ENCODE peak calls at places on chromosomes 3 and 15, in eight cellular contexts. S is NCI-H2029, B is epithelial cell of proximal tubule, C is HT1080, H is GM12892, V is putamen, J is endothelial cell of umbilical vein, U is NCI-H1092. X is an unnamed sample.

GRCh38 chr3:193052294-193052693 is 134.6 kb upstream of the MB21D2 start:
- DNase-seq in S (no peak), B (no peak), C (no peak), H (no peak), V (no peak), J (no peak), U (no peak), X (no peak)

GRCh38 chr15:68684476-68684875 is 105.7 kb downstream of the CORO2B start:
- DNase-seq in S (no peak), B (no peak), C (no peak), H (no peak), V (no peak), J (no peak), U (no peak), X (no peak)

GRCh38 chr3:99325407-99325806 is 313.0 kb upstream of the COL8A1 start:
- DNase-seq in S (no peak), B (no peak), C (peak; percentile 11), H (no peak), V (no peak), J (no peak), U (no peak), X (no peak)

GRCh38 chr3:71185733-71186455 is 397.6 kb downstream of the FOXP1 start:
- DNase-seq in S (no peak), B (no peak), C (peak; percentile 69), H (no peak), V (no peak), J (peak; percentile 71), U (no peak), X (no peak)

GRCh38 chr15:89893027-89893426 is 767 bp downstream of the AP3S2 start:
- DNase-seq in S (no peak), B (no peak), C (no peak), H (no peak), V (no peak), J (no peak), U (no peak), X (no peak)

GRCh38 chr3:12353796-12354505 is 65.1 kb downstream of the PPARG start:
- DNase-seq in S (no peak), B (no peak), C (no peak), H (no peak), V (no peak), J (no peak), U (no peak), X (no peak)

GRCh38 chr3:87088984-87089841 is 98.3 kb upstream of the VGLL3 start:
- DNase-seq in S (no peak), B (no peak), C (no peak), H (peak; percentile 18), V (peak; percentile 92), J (peak; percentile 3), U (no peak), X (peak; percentile 75)

GRCh38 chr3:188776447-188776846 is 395.3 kb upstream of the TPRG1 start:
- DNase-seq in S (no peak), B (no peak), C (peak; percentile 68), H (no peak), V (no peak), J (peak; percentile 74), U (no peak), X (no peak)

GRCh38 chr3:148789156-148789555 is 38.5 kb upstream of the CPB1 start:
- DNase-seq in S (no peak), B (no peak), C (no peak), H (no peak), V (no peak), J (no peak), U (no peak), X (no peak)

GRCh38 chr3:458614-459375 is 262.2 kb downstream of the CHL1 start:
- DNase-seq in S (no peak), B (no peak), C (no peak), H (no peak), V (peak; percentile 31), J (no peak), U (no peak), X (no peak)

GRCh38 chr3:127652246-127652995 is 20.3 kb upstream of the ABTB1 start:
- DNase-seq in S (peak; percentile 14), B (no peak), C (peak; percentile 75), H (peak; percentile 54), V (no peak), J (peak; percentile 57), U (no peak), X (peak; percentile 53)

GRCh38 chr3:71646971-71647370 is 63.4 kb upstream of the FOXP1 start:
- DNase-seq in S (no peak), B (no peak), C (no peak), H (no peak), V (no peak), J (no peak), U (no peak), X (no peak)

GRCh38 chr3:107979538-107979937 is 111.3 kb downstream of the CD47 start:
- DNase-seq in S (no peak), B (peak; percentile 75), C (no peak), H (no peak), V (no peak), J (no peak), U (no peak), X (no peak)

GRCh38 chr15:98805434-98806274 is 157.3 kb downstream of the IGF1R start:
- DNase-seq in S (no peak), B (no peak), C (no peak), H (no peak), V (no peak), J (no peak), U (no peak), X (no peak)

GRCh38 chr3:15601399-15602145 is at the start of the genes BTD and HACL1:
- DNase-seq in S (no peak), B (peak; percentile 93), C (peak; percentile 100), H (peak; percentile 69), V (peak; percentile 99), J (peak; percentile 100), U (no peak), X (peak; percentile 98)

GRCh38 chr3:151345854-151346253 is 16.5 kb upstream of the P2RY13 start:
- DNase-seq in S (no peak), B (no peak), C (peak; percentile 66), H (no peak), V (no peak), J (no peak), U (no peak), X (no peak)

GRCh38 chr3:142656595-142656994 is 60.4 kb downstream of the PLS1 start:
- DNase-seq in S (no peak), B (no peak), C (no peak), H (no peak), V (peak; percentile 7), J (no peak), U (no peak), X (no peak)

GRCh38 chr15:66646799-66647198 is 55.2 kb upstream of the SMAD6 start:
- DNase-seq in S (no peak), B (no peak), C (peak; percentile 13), H (no peak), V (no peak), J (no peak), U (no peak), X (no peak)

GRCh38 chr3:14235003-14235876 is 56.6 kb downstream of the LSM3 start:
- DNase-seq in S (no peak), B (no peak), C (no peak), H (no peak), V (no peak), J (no peak), U (no peak), X (no peak)

GRCh38 chr3:16101295-16102186 is 72.9 kb upstream of the GALNT15 start:
- DNase-seq in S (no peak), B (no peak), C (peak; percentile 97), H (no peak), V (peak; percentile 76), J (peak; percentile 20), U (no peak), X (peak; percentile 59)

GRCh38 chr15:63382966-63383710 is 1.5 kb upstream of the CA12 start:
- DNase-seq in S (no peak), B (no peak), C (peak; percentile 14), H (no peak), V (no peak), J (no peak), U (no peak), X (no peak)

GRCh38 chr3:126960604-126960995 is 22.3 kb upstream of the PLXNA1 start:
- DNase-seq in S (no peak), B (no peak), C (no peak), H (no peak), V (no peak), J (no peak), U (no peak), X (no peak)

GRCh38 chr3:169522595-169523529 is 140.7 kb downstream of the MECOM start:
- DNase-seq in S (no peak), B (no peak), C (no peak), H (no peak), V (no peak), J (no peak), U (no peak), X (no peak)

GRCh38 chr3:16741103-16741758 is 136.0 kb upstream of the DAZL start:
- DNase-seq in S (no peak), B (no peak), C (peak; percentile 87), H (no peak), V (no peak), J (no peak), U (no peak), X (no peak)

GRCh38 chr15:45307230-45307924 is 55.3 kb downstream of the SLC28A2 start:
- DNase-seq in S (no peak), B (peak; percentile 31), C (peak; percentile 58), H (no peak), V (peak; percentile 50), J (peak; percentile 41), U (no peak), X (no peak)

GRCh38 chr3:52895416-52895815 is 1.9 kb downstream of the STIMATE start:
- DNase-seq in S (no peak), B (no peak), C (no peak), H (no peak), V (no peak), J (no peak), U (no peak), X (no peak)

GRCh38 chr15:98858610-98859023 is 149.0 kb downstream of the PGPEP1L start:
- DNase-seq in S (no peak), B (no peak), C (no peak), H (no peak), V (no peak), J (peak; percentile 38), U (no peak), X (no peak)

GRCh38 chr3:29319262-29319661 is 38.4 kb downstream of the RBMS3 start:
- DNase-seq in S (no peak), B (no peak), C (no peak), H (no peak), V (no peak), J (no peak), U (no peak), X (no peak)

GRCh38 chr3:157856078-157856939 is 249.9 kb downstream of the SHOX2 start:
- DNase-seq in S (peak; percentile 94), B (no peak), C (peak; percentile 59), H (no peak), V (no peak), J (no peak), U (peak; percentile 15), X (no peak)

GRCh38 chr3:10655131-10655530 is 149.7 kb upstream of the ATP2B2 start:
- DNase-seq in S (no peak), B (no peak), C (no peak), H (no peak), V (no peak), J (no peak), U (no peak), X (no peak)

GRCh38 chr3:127220497-127220896 is 27.6 kb downstream of the PRR23E start:
- DNase-seq in S (no peak), B (no peak), C (no peak), H (no peak), V (no peak), J (no peak), U (no peak), X (no peak)

GRCh38 chr15:99495430-99496301 is 70.1 kb upstream of the MEF2A start:
- DNase-seq in S (no peak), B (no peak), C (no peak), H (no peak), V (no peak), J (peak; percentile 37), U (no peak), X (no peak)

GRCh38 chr3:170563712-170564423 is 22.0 kb downstream of the SLC7A14 start:
- DNase-seq in S (peak; percentile 51), B (no peak), C (peak; percentile 82), H (no peak), V (no peak), J (peak; percentile 86), U (no peak), X (no peak)

GRCh38 chr3:3081659-3082546 is 28.3 kb downstream of the IL5RA start:
- DNase-seq in S (no peak), B (no peak), C (no peak), H (peak; percentile 21), V (no peak), J (no peak), U (no peak), X (no peak)